ENCODE peak calls at places on chromosomes 11 and 22, in four cellular contexts. S is epithelial cell of proximal tubule, O is cardiac fibroblast, G is foreskin fibroblast. N is an unnamed sample.

GRCh38 chr11:25981998-25982397 is 349.9 kb upstream of the ANO3 start:
- DNase-seq in S (peak), O (peak), G (peak), N (peak)

GRCh38 chr22:30220338-30221009 is 26.1 kb downstream of the LIF start:
- DNase-seq in S (no peak), O (no peak), G (no peak), N (no peak)

GRCh38 chr11:3058753-3059664 is 1.8 kb upstream of the CARS1 start:
- DNase-seq in S (no peak), O (peak), G (peak), N (peak)

GRCh38 chr11:68429661-68430060 is 30.9 kb upstream of the PPP6R3 start:
- DNase-seq in S (no peak), O (no peak), G (no peak), N (no peak)

GRCh38 chr11:13119361-13119760 is 110.2 kb downstream of the RASSF10 start:
- DNase-seq in S (no peak), O (no peak), G (peak), N (no peak)

GRCh38 chr22:25420925-25421904 is 143.3 kb upstream of the GRK3 start:
- DNase-seq in S (no peak), O (peak), G (peak), N (no peak)

GRCh38 chr11:121795206-121795605 is 320.8 kb downstream of the BLID start:
- DNase-seq in S (no peak), O (no peak), G (no peak), N (no peak)

GRCh38 chr11:28107331-28107725 is 628 bp downstream of the KIF18A start:
- DNase-seq in S (no peak), O (no peak), G (no peak), N (no peak)

GRCh38 chr11:25816411-25816810 is 515.5 kb upstream of the ANO3 start:
- DNase-seq in S (no peak), O (no peak), G (no peak), N (no peak)

GRCh38 chr11:2305140-2305861 is 3.5 kb downstream of the TSPAN32 start:
- DNase-seq in S (no peak), O (peak), G (peak), N (peak)

GRCh38 chr11:32052218-32052617 is 38.7 kb upstream of the RCN1 start:
- DNase-seq in S (no peak), O (peak), G (peak), N (peak)

GRCh38 chr11:122399375-122399774 is 256.1 kb upstream of the UBASH3B start:
- DNase-seq in S (no peak), O (no peak), G (no peak), N (no peak)

GRCh38 chr11:69645801-69646492 is 5.0 kb downstream of the CCND1 start:
- DNase-seq in S (no peak), O (no peak), G (no peak), N (no peak)

GRCh38 chr11:76322593-76323341 is 58.2 kb downstream of the THAP12 start:
- DNase-seq in S (no peak), O (no peak), G (no peak), N (no peak)

GRCh38 chr11:72041364-72042058 is 38.8 kb downstream of the NUMA1 start:
- DNase-seq in S (peak), O (peak), G (peak), N (peak)

GRCh38 chr11:46485852-46486443 is 94.4 kb upstream of the CHRM4 start:
- DNase-seq in S (no peak), O (no peak), G (no peak), N (no peak)

GRCh38 chr22:50062509-50063135 is 4.5 kb upstream of the TTLL8 start:
- DNase-seq in S (no peak), O (no peak), G (no peak), N (no peak)

GRCh38 chr11:39678996-39679395 is 1780.5 kb downstream of the LRRC4C start:
- DNase-seq in S (no peak), O (no peak), G (no peak), N (no peak)

GRCh38 chr11:114060402-114061052 is 1.0 kb downstream of the ZBTB16 start:
- DNase-seq in S (no peak), O (no peak), G (peak), N (peak)

GRCh38 chr11:90204832-90205646 is 17.8 kb downstream of the CHORDC1 start:
- DNase-seq in S (no peak), O (peak), G (peak), N (peak)

GRCh38 chr22:37419916-37420655 is 7.2 kb downstream of the ELFN2 start:
- DNase-seq in S (no peak), O (no peak), G (peak), N (peak)

GRCh38 chr11:104462346-104462745 is 298.4 kb upstream of the PDGFD start:
- DNase-seq in S (no peak), O (peak), G (peak), N (peak)

GRCh38 chr11:100810666-100811065 is 123.6 kb downstream of the ARHGAP42 start:
- DNase-seq in S (no peak), O (no peak), G (no peak), N (no peak)

N was measured in fibroblast of villous mesenchyme.